ENCODE peak calls at places on chromosomes 3 and 15, in four cellular contexts. G is CD4-positive, alpha-beta T cell; E is RWPE2; N is upper lobe of left lung. I is an unnamed sample.

GRCh38 chr3:95277614-95278013 is 1214.8 kb downstream of the NSUN3 start:
- DNase-seq in G (no peak), N (no peak), E (no peak), I (no peak)

GRCh38 chr3:172438181-172438580 is 10.1 kb downstream of the GHSR start:
- DNase-seq in G (no peak), N (no peak), E (no peak), I (no peak)

GRCh38 chr3:175777495-175777894 is 918.4 kb downstream of the NAALADL2 start:
- DNase-seq in N (no peak), E (no peak), G (no peak), I (no peak)

GRCh38 chr15:77081971-77082370 is 11.1 kb upstream of the TSPAN3 start:
- DNase-seq in N (no peak), E (no peak), G (no peak), I (no peak)

GRCh38 chr3:13539285-13539625 is 9.7 kb upstream of the FBLN2 start:
- DNase-seq in N (peak), G (no peak), E (no peak), I (no peak)

GRCh38 chr3:150370982-150371381 is 37.1 kb upstream of the TSC22D2 start:
- DNase-seq in E (no peak), G (no peak), N (no peak), I (no peak)

GRCh38 chr3:140756240-140757016 is 78.6 kb downstream of the TRIM42 start:
- DNase-seq in N (no peak), G (no peak), E (no peak), I (no peak)

GRCh38 chr3:168574455-168575158 is 478.9 kb upstream of the GOLIM4 start:
- DNase-seq in E (no peak), N (no peak), G (no peak), I (no peak)

GRCh38 chr3:155890671-155891190 is 20.3 kb downstream of the GMPS start:
- DNase-seq in E (no peak), N (no peak), G (no peak), I (no peak)

GRCh38 chr15:88450125-88450798 is 16.9 kb downstream of the MRPL46 start:
- DNase-seq in G (peak), N (no peak), E (peak), I (peak)

GRCh38 chr3:11074007-11074406 is 80.3 kb upstream of the HRH1 start:
- DNase-seq in G (no peak), N (no peak), E (no peak), I (no peak)

GRCh38 chr3:8931342-8931741 is 31.9 kb downstream of the RAD18 start:
- DNase-seq in N (no peak), E (no peak), G (no peak), I (no peak)

GRCh38 chr15:72237286-72238224 is 6.6 kb upstream of the PKM start:
- DNase-seq in G (no peak), N (no peak), E (peak), I (peak)

GRCh38 chr3:58073315-58074125 is 65.3 kb downstream of the FLNB start:
- DNase-seq in N (no peak), G (no peak), E (no peak), I (peak)

GRCh38 chr15:60932051-60932915 is 296.8 kb downstream of the RORA start:
- DNase-seq in N (no peak), E (peak), G (peak), I (no peak)

GRCh38 chr15:58551084-58551763 is 119.4 kb downstream of the LIPC start:
- DNase-seq in N (no peak), G (no peak), E (no peak), I (peak)

GRCh38 chr3:27556854-27557253 is 72.7 kb upstream of the SLC4A7 start:
- DNase-seq in G (no peak), E (no peak), N (no peak), I (no peak)

GRCh38 chr3:49411550-49411967 is 217 bp downstream of the RHOA start:
- DNase-seq in E (no peak), G (no peak), N (peak), I (peak)

GRCh38 chr3:38644016-38644661 is 5.3 kb downstream of the SCN5A start:
- DNase-seq in N (no peak), E (peak), G (no peak), I (no peak)

GRCh38 chr3:172678068-172678467 is 32.8 kb downstream of the NCEH1 start:
- DNase-seq in G (no peak), E (no peak), N (no peak), I (no peak)

GRCh38 chr3:148269816-148270215 is 427.9 kb upstream of the AGTR1 start:
- DNase-seq in N (no peak), G (no peak), E (no peak), I (no peak)

GRCh38 chr15:25701716-25702465 is 161.2 kb downstream of the ATP10A start:
- DNase-seq in E (peak), N (peak), G (no peak), I (no peak)

GRCh38 chr15:76905855-76906254 is 715 bp upstream of the SCAPER start:
- DNase-seq in G (no peak), N (no peak), E (no peak), I (no peak)

GRCh38 chr15:36449084-36449661 is 130.3 kb upstream of the CDIN1 start:
- DNase-seq in N (no peak), G (no peak), E (no peak), I (no peak)

GRCh38 chr3:169456900-169457299 is 206.6 kb downstream of the MECOM start:
- DNase-seq in E (no peak), G (no peak), N (no peak), I (no peak)

GRCh38 chr15:74540135-74540760 is 772 bp upstream of the ARID3B start:
- DNase-seq in N (no peak), E (no peak), G (no peak), I (peak)

GRCh38 chr15:33125883-33126535 is 68.5 kb downstream of the FMN1 start:
- DNase-seq in N (no peak), G (no peak), E (no peak), I (peak)

GRCh38 chr3:55362206-55362960 is 124.7 kb downstream of the WNT5A start:
- DNase-seq in N (no peak), E (no peak), G (no peak), I (no peak)

GRCh38 chr3:115325539-115325938 is 178.5 kb upstream of the ZBTB20 start:
- DNase-seq in E (no peak), N (no peak), G (no peak), I (peak)

GRCh38 chr3:38137615-38138346 is 680 bp upstream of the MYD88 start:
- DNase-seq in E (peak), G (no peak), N (no peak), I (no peak)

GRCh38 chr3:98892263-98892662 is 9.2 kb downstream of the DCBLD2 start:
- DNase-seq in E (no peak), N (no peak), G (no peak), I (no peak)

GRCh38 chr3:81886081-81886480 is 124.6 kb upstream of the GBE1 start:
- DNase-seq in G (no peak), N (no peak), E (no peak), I (no peak)

GRCh38 chr3:139975592-139976360 is 40.8 kb downstream of the CLSTN2 start:
- DNase-seq in G (no peak), E (no peak), N (no peak), I (no peak)

GRCh38 chr3:143375698-143376097 is 256.1 kb downstream of the CHST2 start:
- DNase-seq in G (no peak), E (no peak), N (no peak), I (no peak)

GRCh38 chr15:64883997-64884511 is 27.6 kb upstream of the ANKDD1A start:
- DNase-seq in G (peak), E (peak), N (no peak), I (peak)

GRCh38 chr3:66039590-66039887 is 821 bp upstream of the MAGI1 start:
- DNase-seq in E (no peak), N (peak), G (no peak), I (no peak)

GRCh38 chr3:154782151-154782550 is 298.0 kb upstream of the MME start:
- DNase-seq in N (no peak), G (no peak), E (no peak), I (no peak)

GRCh38 chr15:48984811-48985352 is 21.2 kb upstream of the SHC4 start:
- DNase-seq in N (no peak), E (no peak), G (no peak), I (no peak)

GRCh38 chr3:8303466-8303865 is 198.2 kb upstream of the LMCD1 start:
- DNase-seq in E (no peak), G (no peak), N (no peak), I (no peak)

DNA sequence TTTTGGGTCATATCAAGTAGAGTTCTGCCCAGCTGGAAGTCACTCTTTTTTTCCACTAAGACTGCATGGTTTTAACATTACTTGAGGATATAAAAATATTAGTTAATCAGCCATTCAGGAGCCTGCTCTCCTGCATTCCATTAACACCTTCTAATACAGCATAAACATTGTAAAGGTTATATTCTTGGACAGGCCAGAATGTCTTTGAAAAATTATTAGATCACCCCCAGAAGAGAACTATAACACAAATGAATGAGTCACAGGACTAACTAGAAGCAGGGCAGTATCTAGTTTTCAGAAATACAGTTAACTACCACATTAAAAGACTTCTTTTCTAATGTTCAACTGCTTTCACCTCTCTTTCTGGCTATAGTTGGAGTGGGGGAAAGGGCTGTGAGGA is 80.9 kb downstream of the THBS1 start:
- DNase-seq in G (no peak), E (no peak), N (no peak), I (no peak)
- H3K27ac ChIP-seq in G (no peak), E (no peak), N (no peak), I (no peak)

GRCh38 chr15:69809421-69809820 is 288.3 kb downstream of the TLE3 start:
- DNase-seq in E (no peak), G (no peak), N (no peak), I (no peak)
- H3K27ac ChIP-seq in E (no peak), G (no peak), N (no peak), I (no peak)

GRCh38 chr15:57476533-57476975 is 100.2 kb downstream of the CGNL1 start:
- DNase-seq in G (no peak), N (no peak), E (no peak), I (no peak)
- H3K27ac ChIP-seq in G (no peak), N (no peak), E (no peak), I (no peak)

DNA sequence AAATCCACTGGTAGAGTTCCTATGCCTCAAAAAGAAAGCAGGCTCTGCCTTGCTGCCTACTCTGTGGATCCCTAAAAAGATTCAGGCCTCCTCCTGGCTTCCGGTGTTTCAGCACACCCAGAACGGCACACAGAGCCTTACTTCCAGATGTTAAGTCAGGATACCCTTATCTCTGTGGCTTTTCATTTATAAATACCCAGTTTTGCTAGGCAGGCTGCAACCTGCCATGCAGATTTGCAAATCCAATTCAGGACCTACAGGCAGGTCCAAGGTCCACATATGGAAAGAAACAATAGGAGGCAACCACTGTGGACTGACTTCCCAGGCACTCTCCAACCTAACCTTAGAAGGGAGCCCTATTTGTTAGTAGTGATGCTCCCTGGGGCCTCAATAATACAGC is 30.7 kb downstream of the EFL1 start:
- DNase-seq in G (no peak), E (no peak), N (no peak), I (no peak)
- H3K27ac ChIP-seq in G (no peak), E (no peak), N (no peak), I (no peak)

DNA sequence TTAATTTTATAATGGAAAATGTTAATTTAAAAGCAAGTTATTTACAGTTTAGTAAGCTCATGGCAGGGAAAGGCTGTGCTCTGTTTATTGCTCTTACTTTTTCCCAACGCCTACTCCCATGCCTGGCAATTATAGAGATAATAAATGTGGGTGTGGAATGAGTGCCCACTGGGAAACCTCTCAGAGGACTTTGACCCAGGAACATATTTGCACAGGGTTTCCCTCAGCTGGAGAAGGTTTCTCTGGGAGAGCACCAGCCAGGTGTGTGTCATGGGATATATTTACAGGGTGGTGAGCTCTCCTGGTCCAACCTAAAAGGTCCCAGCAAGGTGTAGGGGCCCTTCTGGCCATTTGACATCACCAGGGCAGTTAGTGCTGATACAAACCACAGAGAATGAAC is 27.9 kb downstream of the ZNF710 start:
- DNase-seq in N (no peak), G (no peak), E (peak), I (no peak)
- H3K27ac ChIP-seq in N (no peak), G (no peak), E (no peak), I (no peak)

GRCh38 chr15:78313383-78313782 is 14.0 kb upstream of the SKIC8 start:
- DNase-seq in G (no peak), N (no peak), E (no peak), I (no peak)
- H3K27ac ChIP-seq in G (no peak), N (no peak), E (no peak), I (no peak)

GRCh38 chr3:4426261-4426781 is 40.7 kb downstream of the SUMF1 start:
- DNase-seq in N (no peak), E (no peak), G (no peak), I (no peak)
- H3K27ac ChIP-seq in N (no peak), E (no peak), G (no peak), I (no peak)

GRCh38 chr3:178618197-178618596 is 82.0 kb downstream of the KCNMB2 start:
- DNase-seq in G (no peak), N (no peak), E (no peak), I (no peak)
- H3K27ac ChIP-seq in G (no peak), N (no peak), E (no peak), I (no peak)

DNA sequence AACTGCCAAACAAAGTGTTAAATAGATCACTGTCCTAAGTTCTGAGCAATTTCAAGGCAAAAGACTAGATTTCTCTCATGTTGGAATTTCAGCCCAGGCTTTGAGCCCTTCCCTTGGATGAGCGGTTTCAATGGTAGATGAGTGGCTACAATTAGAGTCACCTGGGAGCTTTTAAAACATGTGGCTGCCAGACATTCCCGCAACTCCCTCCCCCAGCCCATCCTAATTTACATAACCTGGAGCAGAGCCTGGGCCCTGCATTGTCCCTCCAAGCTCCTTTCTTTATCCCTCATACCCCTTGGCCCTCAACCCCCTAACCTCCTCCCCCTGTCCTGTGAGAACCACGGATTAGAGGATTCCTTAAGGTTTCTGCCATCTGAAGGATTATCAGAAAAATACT is 357.5 kb upstream of the UMPS start:
- DNase-seq in N (no peak), E (no peak), G (no peak), I (no peak)
- H3K27ac ChIP-seq in N (no peak), E (no peak), G (no peak), I (no peak)